ENCODE peak calls at places on chromosome 4, in four cellular contexts. J, Y, O and Z are unnamed samples. For H3K36me3, the result is how much of the 10 kb centered on the place peaks cover.

GRCh38 chr4:72313121-72313520 is 255.9 kb downstream of the ADAMTS3 start:
- DNase-seq in J (no peak), Y (no peak), O (no peak), Z (no peak)

GRCh38 chr4:12875640-12876243 is 608.4 kb downstream of the RAB28 start:
- DNase-seq in J (no peak), Y (no peak), O (no peak), Z (no peak)

GRCh38 chr4:1512081-1512737 is 106.0 kb upstream of the NKX1-1 start:
- DNase-seq in J (no peak), Y (peak), O (no peak), Z (no peak)

GRCh38 chr4:102826105-102826889 is 1.1 kb downstream of the UBE2D3 start:
- DNase-seq in J (no peak), Y (no peak), O (no peak), Z (no peak)

GRCh38 chr4:177251237-177251636 is 58.4 kb upstream of the NEIL3 start:
- DNase-seq in J (no peak), Y (no peak), O (no peak), Z (no peak)

GRCh38 chr4:145891958-145892357 is 46.7 kb downstream of the ZNF827 start:
- DNase-seq in J (no peak), Y (no peak), O (no peak), Z (no peak)

GRCh38 chr4:147085796-147086195 is 140.1 kb upstream of the TTC29 start:
- DNase-seq in J (no peak), Y (no peak), O (no peak), Z (no peak)

GRCh38 chr4:140256941-140257340 is 103.0 kb upstream of the MAML3 start:
- DNase-seq in J (no peak), Y (no peak), O (no peak), Z (no peak)

GRCh38 chr4:147864591-147864990 is 132.7 kb downstream of the ARHGAP10 start:
- DNase-seq in J (no peak), Y (no peak), O (no peak), Z (no peak)

GRCh38 chr4:144357970-144358369 is 217.5 kb upstream of the GYPA start:
- DNase-seq in J (no peak), Y (no peak), O (no peak), Z (no peak)

GRCh38 chr4:3250438-3250955 is 1.5 kb downstream of the MSANTD1 start:
- DNase-seq in J (no peak), Y (peak), O (no peak), Z (no peak)

GRCh38 chr4:141569141-141569540 is 67.2 kb upstream of the IL15 start:
- DNase-seq in J (peak), Y (no peak), O (no peak), Z (no peak)

GRCh38 chr4:38209654-38210053 is 249.5 kb downstream of the PTTG2 start:
- DNase-seq in J (no peak), Y (no peak), O (no peak), Z (no peak)

GRCh38 chr4:121551271-121551670 is 145.5 kb downstream of the ANXA5 start:
- DNase-seq in J (no peak), Y (no peak), O (no peak), Z (no peak)

GRCh38 chr4:178633263-178633662 is 1191.0 kb upstream of the AGA start:
- DNase-seq in J (peak), Y (no peak), O (no peak), Z (no peak)

GRCh38 chr4:89482248-89482647 is 174.6 kb upstream of the GPRIN3 start:
- DNase-seq in J (peak), Y (no peak), O (no peak), Z (no peak)

GRCh38 chr4:138952405-138952804 is 63.2 kb upstream of the NOCT start:
- DNase-seq in J (peak), Y (no peak), O (no peak), Z (no peak)

GRCh38 chr4:149718500-149718899 is 97.1 kb downstream of the IQCM start:
- DNase-seq in J (no peak), Y (no peak), O (no peak), Z (no peak)

GRCh38 chr4:99651811-99652545 is 5.7 kb downstream of the C4orf54 start:
- DNase-seq in J (no peak), Y (no peak), O (no peak), Z (no peak)
- H3K27ac ChIP-seq in J (no peak), Y (no peak), O (no peak), Z (no peak)

DNA sequence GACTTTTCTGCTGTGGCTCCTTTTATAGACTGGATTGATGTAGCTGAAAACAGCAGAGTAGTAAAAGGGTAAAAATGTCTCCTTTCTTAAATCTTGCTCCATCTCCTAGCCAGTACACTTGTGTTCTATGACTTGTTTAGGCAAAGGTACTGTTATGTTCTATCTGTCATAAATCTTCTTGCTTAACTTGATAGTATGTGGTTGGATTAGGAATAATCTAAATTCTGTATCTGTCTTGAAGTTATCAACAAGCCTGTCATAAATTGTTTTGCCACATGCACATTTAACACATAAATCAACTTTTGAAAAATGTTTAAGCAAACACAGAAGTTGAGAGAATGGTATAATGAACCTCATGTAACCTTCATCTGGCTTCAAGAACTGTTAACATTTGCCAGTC is 157.0 kb downstream of the FRAS1 start:
- DNase-seq in J (no peak), Y (no peak), O (no peak), Z (no peak)
- H3K36me3 ChIP-seq in J (under half), Y (under half), O (under half), Z (under half)

GRCh38 chr4:151676301-151676700 is 84.5 kb downstream of the GATB start:
- DNase-seq in J (peak), Y (no peak), O (no peak), Z (peak)
- H3K27ac ChIP-seq in J (no peak), Y (no peak), O (no peak), Z (no peak)

GRCh38 chr4:94782707-94783106 is 25.0 kb downstream of the BMPR1B start:
- DNase-seq in J (no peak), Y (no peak), O (no peak), Z (no peak)
- H3K36me3 ChIP-seq in J (under half), Y (under half), O (under half), Z (under half)

GRCh38 chr4:7904942-7905341 is 34.7 kb downstream of the AFAP1 start:
- DNase-seq in J (no peak), Y (no peak), O (no peak), Z (no peak)

GRCh38 chr4:7906171-7906581 is 33.5 kb downstream of the AFAP1 start:
- DNase-seq in J (no peak), Y (no peak), O (no peak), Z (no peak)

GRCh38 chr4:7905461-7905915 is 34.2 kb downstream of the AFAP1 start:
- DNase-seq in J (no peak), Y (no peak), O (no peak), Z (peak)

GRCh38 chr4:7908668-7909067 is 31.0 kb downstream of the AFAP1 start:
- DNase-seq in J (no peak), Y (no peak), O (no peak), Z (no peak)

GRCh38 chr4:7907142-7907541 is 32.5 kb downstream of the AFAP1 start:
- DNase-seq in J (no peak), Y (no peak), O (no peak), Z (no peak)
- H3K27ac ChIP-seq in J (no peak), Y (no peak), O (no peak), Z (no peak)

GRCh38 chr4:124710253-124710849 is 2.2 kb downstream of the ANKRD50 start:
- DNase-seq in J (peak), Y (no peak), O (no peak), Z (no peak)

GRCh38 chr4:124703154-124703553 is 9.4 kb downstream of the ANKRD50 start:
- DNase-seq in J (no peak), Y (no peak), O (no peak), Z (no peak)

GRCh38 chr4:124710911-124711310 is 1.6 kb downstream of the ANKRD50 start:
- DNase-seq in J (no peak), Y (no peak), O (no peak), Z (no peak)

GRCh38 chr4:124708517-124709300 is 3.8 kb downstream of the ANKRD50 start:
- DNase-seq in J (no peak), Y (no peak), O (no peak), Z (no peak)

GRCh38 chr4:124705393-124705792 is 7.1 kb downstream of the ANKRD50 start:
- DNase-seq in J (no peak), Y (no peak), O (no peak), Z (no peak)
- H3K36me3 ChIP-seq in J (half or more), Y (under half), O (under half), Z (under half)

DNA sequence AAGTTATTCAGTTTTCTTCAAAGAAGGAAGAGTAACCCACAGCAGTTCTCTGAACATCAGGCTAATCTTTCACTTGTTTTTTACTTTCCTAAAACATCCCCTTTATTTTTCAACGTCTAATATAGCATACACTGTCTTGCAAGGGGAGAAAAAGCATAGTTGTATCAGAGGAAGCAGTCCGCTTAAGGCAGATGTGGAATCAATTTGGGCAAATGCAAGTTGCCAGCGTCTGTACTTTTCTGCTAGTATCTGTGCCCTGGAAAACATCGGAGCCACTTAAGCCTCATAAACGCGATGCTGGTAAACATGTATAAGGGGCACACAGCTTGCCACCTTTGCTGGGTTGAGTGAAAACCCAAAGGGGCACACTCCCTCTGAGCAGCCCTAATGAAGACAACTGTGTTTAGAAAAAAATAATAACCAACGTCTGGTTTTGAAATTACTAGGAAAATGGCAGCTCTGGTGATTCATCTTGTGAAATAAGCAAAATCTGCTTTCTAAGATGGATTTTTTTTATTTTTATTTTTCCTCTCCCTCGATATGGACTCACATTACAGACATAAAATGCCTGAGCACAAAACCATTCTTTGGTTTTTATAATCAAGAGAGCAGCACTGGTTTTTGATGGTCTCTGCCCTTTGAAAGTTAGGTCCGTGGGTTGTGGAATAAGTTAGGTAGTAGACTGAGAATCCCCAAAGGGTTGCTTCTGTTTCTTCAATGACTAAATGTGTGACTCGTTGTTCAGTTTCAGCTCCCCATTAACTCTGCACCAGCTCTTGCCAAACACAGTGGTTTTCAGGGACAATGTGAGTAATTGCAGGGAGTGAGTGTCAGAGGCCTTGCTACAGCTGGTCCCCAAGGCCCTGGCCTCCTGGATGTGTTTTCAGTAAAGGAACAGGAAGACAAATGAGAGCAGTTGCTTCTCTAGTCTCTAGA is 24.5 kb downstream of the SMIM20 start:
- DNase-seq in J (peak), Y (no peak), O (no peak), Z (peak)
- H3K27ac ChIP-seq in J (no peak), Y (no peak), O (no peak), Z (no peak)

GRCh38 chr4:56480691-56481090 is 13.3 kb downstream of the SRP72 start:
- DNase-seq in J (no peak), Y (no peak), O (no peak), Z (no peak)

GRCh38 chr4:56477192-56477706 is 9.8 kb downstream of the SRP72 start:
- DNase-seq in J (no peak), Y (no peak), O (no peak), Z (no peak)

DNA sequence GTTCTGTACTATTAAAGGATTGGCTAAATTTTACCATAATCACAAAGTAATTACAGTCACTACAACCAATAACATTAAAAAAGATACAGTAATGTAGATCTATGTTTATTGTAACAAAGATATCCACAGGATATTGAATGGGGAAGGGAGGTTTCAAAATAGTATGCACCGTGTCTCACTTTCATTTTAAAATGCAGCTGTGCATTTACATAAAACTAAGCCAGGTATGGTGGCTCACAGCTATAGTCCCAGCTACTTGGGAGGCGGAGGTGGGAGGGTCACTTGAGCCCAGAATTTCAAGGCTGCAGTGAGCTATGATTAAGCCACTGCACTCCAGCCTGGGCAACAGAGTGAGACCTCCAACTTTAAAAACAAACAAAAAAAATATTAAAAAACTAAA is 8.5 kb downstream of the SRP72 start:
- DNase-seq in J (no peak), Y (no peak), O (no peak), Z (no peak)
- H3K36me3 ChIP-seq in J (half or more), Y (half or more), O (under half), Z (under half)